ENCODE peak calls at places on chromosomes 5 and 9, in seven cellular contexts. W is EH, G is nucleus accumbens, K is activated T-helper 1 cell treated with Interleukin-2 at 50 U/mL for 16 hours, M is A549, J is HT-29, Z is NCI-H524 treated with DMSO at 0.1 percent for 48 hours. F is an unnamed sample.

GRCh38 chr9:125538092-125538473 is 168.9 kb downstream of the MAPKAP1 start:
- DNase-seq in W (peak; percentile 92), G (no peak), K (no peak), M (peak; percentile 78), J (peak; percentile 93), Z (no peak), F (no peak)

GRCh38 chr9:110329676-110330235 is 7.9 kb downstream of the TXNDC8 start:
- DNase-seq in W (no peak), G (no peak), K (no peak), M (no peak), J (peak; percentile 60), Z (no peak), F (no peak)

GRCh38 chr5:140342896-140343295 is 3.5 kb downstream of the HBEGF start:
- DNase-seq in W (no peak), G (no peak), K (no peak), M (no peak), J (no peak), Z (no peak), F (no peak)

GRCh38 chr5:87653242-87653641 is 240.5 kb upstream of the CCNH start:
- DNase-seq in W (no peak), G (no peak), K (no peak), M (no peak), J (no peak), Z (no peak), F (no peak)

GRCh38 chr5:88034520-88034919 is 234.1 kb downstream of the TMEM161B start:
- DNase-seq in W (no peak), G (no peak), K (no peak), M (no peak), J (no peak), Z (no peak), F (no peak)

GRCh38 chr9:138116521-138116920 is 238.9 kb downstream of the CACNA1B start:
- DNase-seq in W (no peak), G (no peak), K (no peak), M (no peak), J (no peak), Z (no peak), F (no peak)

GRCh38 chr9:129459550-129460322 is 161.2 kb downstream of the C9orf50 start:
- DNase-seq in W (no peak), G (no peak), K (no peak), M (no peak), J (no peak), Z (no peak), F (no peak)

GRCh38 chr9:16180546-16180945 is 627.7 kb downstream of the CCDC171 start:
- DNase-seq in W (peak; percentile 72), G (no peak), K (no peak), M (no peak), J (no peak), Z (no peak), F (no peak)

GRCh38 chr5:128629162-128629561 is 91.1 kb upstream of the FBN2 start:
- DNase-seq in W (peak; percentile 77), G (no peak), K (no peak), M (no peak), J (no peak), Z (no peak), F (no peak)

GRCh38 chr5:127723571-127723970 is 20.4 kb downstream of the CCDC192 start:
- DNase-seq in W (peak; percentile 21), G (no peak), K (no peak), M (no peak), J (peak; percentile 51), Z (no peak), F (no peak)

GRCh38 chr5:121913397-121913796 is 48.4 kb upstream of the SRFBP1 start:
- DNase-seq in W (no peak), G (no peak), K (no peak), M (no peak), J (no peak), Z (peak; percentile 76), F (no peak)

GRCh38 chr5:171661146-171661545 is 124.5 kb upstream of the SMIM23 start:
- DNase-seq in W (peak; percentile 8), G (no peak), K (no peak), M (no peak), J (no peak), Z (no peak), F (no peak)

GRCh38 chr9:121929893-121930875 is 162.9 kb downstream of the TTLL11 start:
- DNase-seq in W (peak; percentile 67), G (no peak), K (no peak), M (no peak), J (no peak), Z (no peak), F (no peak)

GRCh38 chr5:90888511-90889324 is 330.1 kb downstream of the ADGRV1 start:
- DNase-seq in W (no peak), G (no peak), K (no peak), M (peak; percentile 26), J (no peak), Z (no peak), F (no peak)

GRCh38 chr9:69391487-69391886 is 66.5 kb downstream of the ENTREP1 start:
- DNase-seq in W (no peak), G (no peak), K (no peak), M (no peak), J (no peak), Z (no peak), F (no peak)

GRCh38 chr5:79829260-79829659 is 139.6 kb downstream of the CMYA5 start:
- DNase-seq in W (peak; percentile 16), G (peak; percentile 5), K (no peak), M (peak; percentile 17), J (peak; percentile 30), Z (no peak), F (no peak)

GRCh38 chr5:34682926-34683623 is 26.9 kb downstream of the RAI14 start:
- DNase-seq in W (no peak), G (no peak), K (no peak), M (peak; percentile 22), J (peak; percentile 50), Z (peak; percentile 66), F (no peak)

GRCh38 chr9:2709645-2710101 is 7.6 kb upstream of the KCNV2 start:
- DNase-seq in W (no peak), G (no peak), K (no peak), M (no peak), J (no peak), Z (peak; percentile 88), F (no peak)

GRCh38 chr5:141692919-141693848 is 11.2 kb upstream of the ARAP3 start:
- DNase-seq in W (peak; percentile 64), G (peak; percentile 89), K (peak; percentile 69), M (no peak), J (peak; percentile 47), Z (no peak), F (no peak)

GRCh38 chr5:112579771-112580170 is 157.9 kb upstream of the APC start:
- DNase-seq in W (peak; percentile 4), G (no peak), K (no peak), M (no peak), J (no peak), Z (no peak), F (no peak)

GRCh38 chr5:147216552-147217154 is 18.2 kb upstream of the STK32A start:
- DNase-seq in W (peak; percentile 9), G (no peak), K (no peak), M (no peak), J (peak; percentile 75), Z (no peak), F (no peak)

GRCh38 chr5:56588636-56589485 is 226.5 kb upstream of the MAP3K1 start:
- DNase-seq in W (no peak), G (no peak), K (peak; percentile 40), M (no peak), J (peak; percentile 28), Z (no peak), F (no peak)

GRCh38 chr9:2964485-2964884 is 120.6 kb upstream of the PUM3 start:
- DNase-seq in W (no peak), G (no peak), K (no peak), M (no peak), J (no peak), Z (no peak), F (no peak)

GRCh38 chr9:3549243-3549642 is 23.4 kb upstream of the RFX3 start:
- DNase-seq in W (no peak), G (no peak), K (no peak), M (no peak), J (no peak), Z (no peak), F (no peak)

GRCh38 chr9:84463272-84463671 is 122.7 kb upstream of the SLC28A3 start:
- DNase-seq in W (no peak), G (no peak), K (no peak), M (no peak), J (no peak), Z (no peak), F (no peak)

GRCh38 chr5:76790632-76791290 is 28.1 kb upstream of the F2RL1 start:
- DNase-seq in W (peak; percentile 97), G (peak; percentile 16), K (peak; percentile 2), M (peak; percentile 76), J (peak; percentile 72), Z (no peak), F (no peak)

GRCh38 chr5:78065073-78065472 is 229.4 kb downstream of the AP3B1 start:
- DNase-seq in W (no peak), G (no peak), K (no peak), M (no peak), J (no peak), Z (no peak), F (no peak)

GRCh38 chr9:133126697-133127339 is 5.8 kb upstream of the RALGDS start:
- DNase-seq in W (no peak), G (no peak), K (no peak), M (no peak), J (no peak), Z (no peak), F (no peak)

GRCh38 chr9:127915801-127916664 is 808 bp downstream of the ST6GALNAC4 start:
- DNase-seq in W (no peak), G (no peak), K (no peak), M (no peak), J (no peak), Z (no peak), F (no peak)